ENCODE peak calls at places on chromosomes 5 and 9, in five cellular contexts. One of them, this sample, is unnamed.
A peak's percentile ranks its signal among the peaks of the same experiment; 100 is the strongest.

GRCh38 chr9:94805585-94805984 is 79.1 kb downstream of the AOPEP start:
- DNase-seq in occipital lobe: no peak
- DNase-seq in T-helper 1 cell: no peak
- DNase-seq in left ventricle myocardium inferior: no peak
- DNase-seq in activated effector memory CD4-positive, alpha-beta T cell treated with Interleukin-2 at 50 U/mL for 16 hours: no peak
- DNase-seq in this sample: no peak

GRCh38 chr5:157301066-157301465 is 35.1 kb downstream of the CYFIP2 start:
- DNase-seq in occipital lobe: no peak
- DNase-seq in T-helper 1 cell: no peak
- DNase-seq in left ventricle myocardium inferior: no peak
- DNase-seq in activated effector memory CD4-positive, alpha-beta T cell treated with Interleukin-2 at 50 U/mL for 16 hours: no peak
- DNase-seq in this sample: no peak

GRCh38 chr9:128702949-128703615 is 779 bp downstream of the PKN3 start:
- DNase-seq in occipital lobe: no peak
- DNase-seq in T-helper 1 cell: no peak
- DNase-seq in left ventricle myocardium inferior: peak; percentile 40
- DNase-seq in activated effector memory CD4-positive, alpha-beta T cell treated with Interleukin-2 at 50 U/mL for 16 hours: no peak
- DNase-seq in this sample: peak; percentile 69

GRCh38 chr5:158639876-158640570 is 459.7 kb downstream of the EBF1 start:
- DNase-seq in occipital lobe: no peak
- DNase-seq in T-helper 1 cell: no peak
- DNase-seq in left ventricle myocardium inferior: no peak
- DNase-seq in activated effector memory CD4-positive, alpha-beta T cell treated with Interleukin-2 at 50 U/mL for 16 hours: no peak
- DNase-seq in this sample: no peak

GRCh38 chr9:107547772-107548297 is 58.3 kb upstream of the KLF4 start:
- DNase-seq in occipital lobe: no peak
- DNase-seq in T-helper 1 cell: no peak
- DNase-seq in left ventricle myocardium inferior: no peak
- DNase-seq in activated effector memory CD4-positive, alpha-beta T cell treated with Interleukin-2 at 50 U/mL for 16 hours: no peak
- DNase-seq in this sample: no peak

GRCh38 chr5:68214472-68215207 is 916 bp upstream of the PIK3R1 start:
- DNase-seq in occipital lobe: no peak
- DNase-seq in T-helper 1 cell: no peak
- DNase-seq in left ventricle myocardium inferior: no peak
- DNase-seq in activated effector memory CD4-positive, alpha-beta T cell treated with Interleukin-2 at 50 U/mL for 16 hours: no peak
- DNase-seq in this sample: no peak

GRCh38 chr5:167743685-167744084 is 547.8 kb upstream of the WWC1 start:
- DNase-seq in occipital lobe: no peak
- DNase-seq in T-helper 1 cell: no peak
- DNase-seq in left ventricle myocardium inferior: no peak
- DNase-seq in activated effector memory CD4-positive, alpha-beta T cell treated with Interleukin-2 at 50 U/mL for 16 hours: no peak
- DNase-seq in this sample: no peak

GRCh38 chr9:95649801-95650213 is 133.0 kb upstream of the PTCH1 start:
- DNase-seq in occipital lobe: no peak
- DNase-seq in T-helper 1 cell: no peak
- DNase-seq in left ventricle myocardium inferior: no peak
- DNase-seq in activated effector memory CD4-positive, alpha-beta T cell treated with Interleukin-2 at 50 U/mL for 16 hours: no peak
- DNase-seq in this sample: no peak

GRCh38 chr5:132087176-132087575 is 13.6 kb downstream of the CSF2 start:
- DNase-seq in occipital lobe: no peak
- DNase-seq in T-helper 1 cell: no peak
- DNase-seq in left ventricle myocardium inferior: no peak
- DNase-seq in activated effector memory CD4-positive, alpha-beta T cell treated with Interleukin-2 at 50 U/mL for 16 hours: no peak
- DNase-seq in this sample: no peak

GRCh38 chr9:35051069-35051967 is 21.1 kb downstream of the VCP start:
- DNase-seq in occipital lobe: no peak
- DNase-seq in T-helper 1 cell: peak; percentile 48
- DNase-seq in left ventricle myocardium inferior: peak; percentile 36
- DNase-seq in activated effector memory CD4-positive, alpha-beta T cell treated with Interleukin-2 at 50 U/mL for 16 hours: no peak
- DNase-seq in this sample: peak; percentile 80

GRCh38 chr9:93094294-93095204 is 1.5 kb upstream of the CARD19 start:
- DNase-seq in occipital lobe: no peak
- DNase-seq in T-helper 1 cell: no peak
- DNase-seq in left ventricle myocardium inferior: peak; percentile 59
- DNase-seq in activated effector memory CD4-positive, alpha-beta T cell treated with Interleukin-2 at 50 U/mL for 16 hours: no peak
- DNase-seq in this sample: peak; percentile 44

GRCh38 chr9:17752021-17752420 is 173.2 kb downstream of the SH3GL2 start:
- DNase-seq in occipital lobe: no peak
- DNase-seq in T-helper 1 cell: no peak
- DNase-seq in left ventricle myocardium inferior: no peak
- DNase-seq in activated effector memory CD4-positive, alpha-beta T cell treated with Interleukin-2 at 50 U/mL for 16 hours: no peak
- DNase-seq in this sample: no peak

GRCh38 chr5:97729938-97730337 is 546.9 kb upstream of the RIOK2 start:
- DNase-seq in occipital lobe: no peak
- DNase-seq in T-helper 1 cell: no peak
- DNase-seq in left ventricle myocardium inferior: no peak
- DNase-seq in activated effector memory CD4-positive, alpha-beta T cell treated with Interleukin-2 at 50 U/mL for 16 hours: no peak
- DNase-seq in this sample: no peak

GRCh38 chr9:117189121-117189520 is 225.7 kb downstream of the ASTN2 start:
- DNase-seq in occipital lobe: no peak
- DNase-seq in T-helper 1 cell: no peak
- DNase-seq in left ventricle myocardium inferior: no peak
- DNase-seq in activated effector memory CD4-positive, alpha-beta T cell treated with Interleukin-2 at 50 U/mL for 16 hours: no peak
- DNase-seq in this sample: no peak

GRCh38 chr9:6899274-6899673 is 141.5 kb downstream of the KDM4C start:
- DNase-seq in occipital lobe: no peak
- DNase-seq in T-helper 1 cell: no peak
- DNase-seq in left ventricle myocardium inferior: no peak
- DNase-seq in activated effector memory CD4-positive, alpha-beta T cell treated with Interleukin-2 at 50 U/mL for 16 hours: no peak
- DNase-seq in this sample: no peak

GRCh38 chr9:35526087-35526801 is 36.3 kb downstream of the RUSC2 start:
- DNase-seq in occipital lobe: no peak
- DNase-seq in T-helper 1 cell: no peak
- DNase-seq in left ventricle myocardium inferior: no peak
- DNase-seq in activated effector memory CD4-positive, alpha-beta T cell treated with Interleukin-2 at 50 U/mL for 16 hours: no peak
- DNase-seq in this sample: no peak

GRCh38 chr5:154071799-154072781 is 33.3 kb downstream of the MFAP3 start:
- DNase-seq in occipital lobe: peak; percentile 53
- DNase-seq in T-helper 1 cell: peak; percentile 77
- DNase-seq in left ventricle myocardium inferior: peak; percentile 81
- DNase-seq in activated effector memory CD4-positive, alpha-beta T cell treated with Interleukin-2 at 50 U/mL for 16 hours: peak; percentile 70
- DNase-seq in this sample: peak; percentile 73

GRCh38 chr5:9437741-9438240 is 108.1 kb downstream of the SEMA5A start:
- DNase-seq in occipital lobe: no peak
- DNase-seq in T-helper 1 cell: no peak
- DNase-seq in left ventricle myocardium inferior: no peak
- DNase-seq in activated effector memory CD4-positive, alpha-beta T cell treated with Interleukin-2 at 50 U/mL for 16 hours: no peak
- DNase-seq in this sample: no peak

GRCh38 chr5:170633235-170634041 is 129.6 kb downstream of the KCNIP1 start:
- DNase-seq in occipital lobe: peak; percentile 31
- DNase-seq in T-helper 1 cell: no peak
- DNase-seq in left ventricle myocardium inferior: peak; percentile 36
- DNase-seq in activated effector memory CD4-positive, alpha-beta T cell treated with Interleukin-2 at 50 U/mL for 16 hours: no peak
- DNase-seq in this sample: peak; percentile 82

GRCh38 chr5:53360811-53361210 is 119.6 kb upstream of the FST start:
- DNase-seq in occipital lobe: no peak
- DNase-seq in T-helper 1 cell: no peak
- DNase-seq in left ventricle myocardium inferior: no peak
- DNase-seq in activated effector memory CD4-positive, alpha-beta T cell treated with Interleukin-2 at 50 U/mL for 16 hours: no peak
- DNase-seq in this sample: no peak

GRCh38 chr5:126600631-126601511 is at the start of gene PHAX:
- DNase-seq in occipital lobe: peak; percentile 80
- DNase-seq in T-helper 1 cell: peak; percentile 50
- DNase-seq in left ventricle myocardium inferior: peak; percentile 77
- DNase-seq in activated effector memory CD4-positive, alpha-beta T cell treated with Interleukin-2 at 50 U/mL for 16 hours: peak; percentile 66
- DNase-seq in this sample: peak; percentile 91

GRCh38 chr5:132459031-132459982 is 31.3 kb downstream of the IRF1 start:
- DNase-seq in occipital lobe: no peak
- DNase-seq in T-helper 1 cell: no peak
- DNase-seq in left ventricle myocardium inferior: no peak
- DNase-seq in activated effector memory CD4-positive, alpha-beta T cell treated with Interleukin-2 at 50 U/mL for 16 hours: no peak
- DNase-seq in this sample: no peak

GRCh38 chr5:146007270-146007669 is 70.9 kb downstream of the SH3RF2 start:
- DNase-seq in occipital lobe: no peak
- DNase-seq in T-helper 1 cell: no peak
- DNase-seq in left ventricle myocardium inferior: no peak
- DNase-seq in activated effector memory CD4-positive, alpha-beta T cell treated with Interleukin-2 at 50 U/mL for 16 hours: no peak
- DNase-seq in this sample: peak; percentile 67

GRCh38 chr5:98519530-98519929 is 253.9 kb upstream of the RGMB start:
- DNase-seq in occipital lobe: no peak
- DNase-seq in T-helper 1 cell: no peak
- DNase-seq in left ventricle myocardium inferior: no peak
- DNase-seq in activated effector memory CD4-positive, alpha-beta T cell treated with Interleukin-2 at 50 U/mL for 16 hours: no peak
- DNase-seq in this sample: no peak

GRCh38 chr5:80399553-80400239 is 8.2 kb upstream of the ZFYVE16 start:
- DNase-seq in occipital lobe: no peak
- DNase-seq in T-helper 1 cell: no peak
- DNase-seq in left ventricle myocardium inferior: no peak
- DNase-seq in activated effector memory CD4-positive, alpha-beta T cell treated with Interleukin-2 at 50 U/mL for 16 hours: no peak
- DNase-seq in this sample: no peak

GRCh38 chr5:128777052-128777451 is 188.2 kb upstream of the SLC27A6 start:
- DNase-seq in occipital lobe: no peak
- DNase-seq in T-helper 1 cell: no peak
- DNase-seq in left ventricle myocardium inferior: no peak
- DNase-seq in activated effector memory CD4-positive, alpha-beta T cell treated with Interleukin-2 at 50 U/mL for 16 hours: no peak
- DNase-seq in this sample: no peak

This sample was measured in mesendoderm.